ENCODE peak calls at places on chromosomes 6 and 20, in five cellular contexts. J is NCI-H1436 treated with DMSO at 0.1 percent for 48 hours, H is AG09309, N is hippocampal formation, L is GM03348. M is an unnamed sample.

GRCh38 chr20:38893056-38893455 is 33.2 kb upstream of the FAM83D start:
- DNase-seq in N (no peak), L (no peak), J (no peak), H (no peak), M (no peak)

GRCh38 chr20:856361-856775 is 22.9 kb downstream of the FAM110A start:
- DNase-seq in N (no peak), L (peak; percentile 81), J (no peak), H (peak; percentile 46), M (peak; percentile 81)

GRCh38 chr20:48015136-48015925 is 230.1 kb upstream of the SULF2 start:
- DNase-seq in H (no peak), N (no peak), L (no peak), J (no peak), M (no peak)

GRCh38 chr6:134295953-134296553 is 21.9 kb downstream of the SGK1 start:
- DNase-seq in J (no peak), H (peak; percentile 99), N (peak; percentile 26), L (peak; percentile 91), M (no peak)

GRCh38 chr6:115932481-115932880 is 128.2 kb downstream of the FRK start:
- DNase-seq in L (no peak), H (no peak), N (no peak), J (no peak), M (no peak)

GRCh38 chr20:57074386-57074785 is 192.1 kb downstream of the BMP7 start:
- DNase-seq in J (no peak), L (no peak), H (no peak), N (no peak), M (no peak)

GRCh38 chr6:95865857-95866256 is 149.9 kb upstream of the FUT9 start:
- DNase-seq in H (no peak), N (no peak), L (no peak), J (no peak), M (no peak)

GRCh38 chr6:81977488-81977887 is 225.0 kb upstream of the TENT5A start:
- DNase-seq in J (no peak), H (no peak), L (no peak), N (no peak), M (no peak)

GRCh38 chr6:37588745-37589139 is 89.0 kb upstream of the CCDC167 start:
- DNase-seq in N (no peak), J (no peak), L (no peak), H (no peak), M (no peak)

GRCh38 chr6:14743465-14744211 is 502.2 kb upstream of the JARID2 start:
- DNase-seq in L (peak; percentile 90), H (peak; percentile 97), J (no peak), N (no peak), M (peak; percentile 91)

GRCh38 chr20:41275181-41275793 is 42.2 kb downstream of the ZHX3 start:
- DNase-seq in H (no peak), N (no peak), J (no peak), L (peak; percentile 72), M (no peak)

GRCh38 chr20:58117944-58118343 is 110.5 kb downstream of the ANKRD60 start:
- DNase-seq in L (peak; percentile 58), H (no peak), J (no peak), N (no peak), M (no peak)